ENCODE peak calls at places on chromosomes 5 and 9, in six cellular contexts. One of them, this sample, is unnamed.

GRCh38 chr5:169997736-169998284 is 17.5 kb upstream of the INSYN2B start:
- DNase-seq in neuronal stem cell: no peak
- DNase-seq in IMR-90: no peak
- DNase-seq in mesenchymal stem cell: peak
- DNase-seq in H9: no peak
- DNase-seq in H1: no peak
- DNase-seq in this sample: peak

GRCh38 chr9:3125602-3126392 is 281.9 kb upstream of the PUM3 start:
- DNase-seq in neuronal stem cell: no peak
- DNase-seq in IMR-90: no peak
- DNase-seq in mesenchymal stem cell: no peak
- DNase-seq in H9: no peak
- DNase-seq in H1: no peak
- DNase-seq in this sample: no peak

GRCh38 chr9:89502038-89502601 is 4.2 kb upstream of the SEMA4D start:
- DNase-seq in neuronal stem cell: no peak
- DNase-seq in IMR-90: no peak
- DNase-seq in mesenchymal stem cell: no peak
- DNase-seq in H9: no peak
- DNase-seq in H1: no peak
- DNase-seq in this sample: no peak

GRCh38 chr9:130445268-130445983 is 665 bp downstream of the ASS1 start:
- DNase-seq in neuronal stem cell: no peak
- DNase-seq in IMR-90: no peak
- DNase-seq in mesenchymal stem cell: peak
- DNase-seq in H9: no peak
- DNase-seq in H1: no peak
- DNase-seq in this sample: peak

GRCh38 chr9:118362596-118362995 is 658.4 kb downstream of the TLR4 start:
- DNase-seq in neuronal stem cell: no peak
- DNase-seq in IMR-90: no peak
- DNase-seq in mesenchymal stem cell: no peak
- DNase-seq in H9: no peak
- DNase-seq in H1: no peak
- DNase-seq in this sample: no peak

GRCh38 chr9:82613516-82613915 is 449.4 kb downstream of the RASEF start:
- DNase-seq in neuronal stem cell: no peak
- DNase-seq in IMR-90: no peak
- DNase-seq in mesenchymal stem cell: no peak
- DNase-seq in H9: no peak
- DNase-seq in H1: no peak
- DNase-seq in this sample: no peak

GRCh38 chr9:131995382-131995781 is 84.3 kb downstream of the MED27 start:
- DNase-seq in neuronal stem cell: no peak
- DNase-seq in IMR-90: peak
- DNase-seq in mesenchymal stem cell: no peak
- DNase-seq in H9: no peak
- DNase-seq in H1: no peak
- DNase-seq in this sample: no peak

GRCh38 chr9:14021871-14022525 is 291.9 kb downstream of the NFIB start:
- DNase-seq in neuronal stem cell: no peak
- DNase-seq in IMR-90: peak
- DNase-seq in mesenchymal stem cell: peak
- DNase-seq in H9: no peak
- DNase-seq in H1: no peak
- DNase-seq in this sample: no peak

GRCh38 chr5:138969323-138970013 is 94.3 kb upstream of the LRRTM2 start:
- DNase-seq in neuronal stem cell: no peak
- DNase-seq in IMR-90: no peak
- DNase-seq in mesenchymal stem cell: no peak
- DNase-seq in H9: no peak
- DNase-seq in H1: no peak
- DNase-seq in this sample: no peak

GRCh38 chr5:132422720-132423442 is 53.4 kb downstream of the SLC22A5 start:
- DNase-seq in neuronal stem cell: no peak
- DNase-seq in IMR-90: peak
- DNase-seq in mesenchymal stem cell: peak
- DNase-seq in H9: no peak
- DNase-seq in H1: no peak
- DNase-seq in this sample: peak

GRCh38 chr9:114769664-114770063 is 36.2 kb downstream of the TNFSF15 start:
- DNase-seq in neuronal stem cell: no peak
- DNase-seq in IMR-90: peak
- DNase-seq in mesenchymal stem cell: no peak
- DNase-seq in H9: no peak
- DNase-seq in H1: no peak
- DNase-seq in this sample: no peak

GRCh38 chr5:36357391-36357790 is 55.7 kb upstream of the RANBP3L start:
- DNase-seq in neuronal stem cell: no peak
- DNase-seq in IMR-90: peak
- DNase-seq in mesenchymal stem cell: peak
- DNase-seq in H9: no peak
- DNase-seq in H1: no peak
- DNase-seq in this sample: no peak

GRCh38 chr9:125767349-125767748 is 20.2 kb downstream of the PBX3 start:
- DNase-seq in neuronal stem cell: no peak
- DNase-seq in IMR-90: no peak
- DNase-seq in mesenchymal stem cell: no peak
- DNase-seq in H9: no peak
- DNase-seq in H1: no peak
- DNase-seq in this sample: no peak

GRCh38 chr5:170300361-170301013 is 2.9 kb upstream of the LCP2 start:
- DNase-seq in neuronal stem cell: no peak
- DNase-seq in IMR-90: no peak
- DNase-seq in mesenchymal stem cell: no peak
- DNase-seq in H9: no peak
- DNase-seq in H1: no peak
- DNase-seq in this sample: no peak

GRCh38 chr5:147017191-147017590 is 138.6 kb upstream of the PPP2R2B start:
- DNase-seq in neuronal stem cell: no peak
- DNase-seq in IMR-90: no peak
- DNase-seq in mesenchymal stem cell: peak
- DNase-seq in H9: no peak
- DNase-seq in H1: no peak
- DNase-seq in this sample: no peak

GRCh38 chr9:135468866-135469521 is 10.6 kb upstream of the PPP1R26 start:
- DNase-seq in neuronal stem cell: no peak
- DNase-seq in IMR-90: peak
- DNase-seq in mesenchymal stem cell: peak
- DNase-seq in H9: no peak
- DNase-seq in H1: no peak
- DNase-seq in this sample: no peak

GRCh38 chr9:130498918-130499698 is 54.3 kb downstream of the ASS1 start:
- DNase-seq in neuronal stem cell: no peak
- DNase-seq in IMR-90: no peak
- DNase-seq in mesenchymal stem cell: no peak
- DNase-seq in H9: no peak
- DNase-seq in H1: no peak
- DNase-seq in this sample: no peak

GRCh38 chr9:126320158-126320922 is 6.3 kb upstream of the MVB12B start:
- DNase-seq in neuronal stem cell: no peak
- DNase-seq in IMR-90: no peak
- DNase-seq in mesenchymal stem cell: no peak
- DNase-seq in H9: no peak
- DNase-seq in H1: no peak
- DNase-seq in this sample: no peak

GRCh38 chr5:90293931-90294330 is 115.6 kb downstream of the CETN3 start:
- DNase-seq in neuronal stem cell: no peak
- DNase-seq in IMR-90: peak
- DNase-seq in mesenchymal stem cell: peak
- DNase-seq in H9: peak
- DNase-seq in H1: no peak
- DNase-seq in this sample: no peak

GRCh38 chr5:82798676-82799075 is 278.5 kb downstream of the TMEM167A start:
- DNase-seq in neuronal stem cell: no peak
- DNase-seq in IMR-90: no peak
- DNase-seq in mesenchymal stem cell: no peak
- DNase-seq in H9: no peak
- DNase-seq in H1: no peak
- DNase-seq in this sample: peak

GRCh38 chr5:78518365-78519197 is 130.0 kb downstream of the LHFPL2 start:
- DNase-seq in neuronal stem cell: no peak
- DNase-seq in IMR-90: peak
- DNase-seq in mesenchymal stem cell: peak
- DNase-seq in H9: no peak
- DNase-seq in H1: no peak
- DNase-seq in this sample: peak

GRCh38 chr5:53037141-53037859 is 48.1 kb downstream of the ITGA2 start:
- DNase-seq in neuronal stem cell: no peak
- DNase-seq in IMR-90: peak
- DNase-seq in mesenchymal stem cell: peak
- DNase-seq in H9: no peak
- DNase-seq in H1: no peak
- DNase-seq in this sample: peak

GRCh38 chr5:75532190-75532589 is 20.5 kb downstream of the POLK start:
- DNase-seq in neuronal stem cell: no peak
- DNase-seq in IMR-90: no peak
- DNase-seq in mesenchymal stem cell: no peak
- DNase-seq in H9: no peak
- DNase-seq in H1: no peak
- DNase-seq in this sample: no peak
- H3K14ac ChIP-seq in neuronal stem cell: no peak
- H3K14ac ChIP-seq in IMR-90: no peak
- H3K14ac ChIP-seq in mesenchymal stem cell: no peak
- H3K14ac ChIP-seq in H9: no peak
- H3K14ac ChIP-seq in H1: no peak
- H3K14ac ChIP-seq in this sample: no peak

GRCh38 chr5:69000216-69000615 is 93.6 kb upstream of the SLC30A5 start:
- DNase-seq in neuronal stem cell: no peak
- DNase-seq in IMR-90: no peak
- DNase-seq in mesenchymal stem cell: no peak
- DNase-seq in H9: no peak
- DNase-seq in H1: no peak
- DNase-seq in this sample: peak
- H3K14ac ChIP-seq in neuronal stem cell: no peak
- H3K14ac ChIP-seq in IMR-90: no peak
- H3K14ac ChIP-seq in mesenchymal stem cell: no peak
- H3K14ac ChIP-seq in H9: no peak
- H3K14ac ChIP-seq in H1: no peak
- H3K14ac ChIP-seq in this sample: no peak

GRCh38 chr5:154236-154635 is 37.1 kb upstream of the LRRC14B start:
- DNase-seq in neuronal stem cell: peak
- DNase-seq in IMR-90: no peak
- DNase-seq in mesenchymal stem cell: no peak
- DNase-seq in H9: no peak
- DNase-seq in H1: no peak
- DNase-seq in this sample: no peak
- H3K14ac ChIP-seq in neuronal stem cell: no peak
- H3K14ac ChIP-seq in IMR-90: no peak
- H3K14ac ChIP-seq in mesenchymal stem cell: no peak
- H3K14ac ChIP-seq in H9: no peak
- H3K14ac ChIP-seq in H1: no peak
- H3K14ac ChIP-seq in this sample: no peak

GRCh38 chr5:133993152-133993548 is 11.6 kb downstream of the VDAC1 start:
- DNase-seq in neuronal stem cell: no peak
- DNase-seq in IMR-90: peak
- DNase-seq in mesenchymal stem cell: no peak
- DNase-seq in H9: no peak
- DNase-seq in H1: no peak
- DNase-seq in this sample: no peak

GRCh38 chr5:133994297-133994989 is 10.3 kb downstream of the VDAC1 start:
- DNase-seq in neuronal stem cell: no peak
- DNase-seq in IMR-90: no peak
- DNase-seq in mesenchymal stem cell: no peak
- DNase-seq in H9: no peak
- DNase-seq in H1: no peak
- DNase-seq in this sample: no peak

GRCh38 chr5:133993563-133993962 is 11.2 kb downstream of the VDAC1 start:
- DNase-seq in neuronal stem cell: no peak
- DNase-seq in IMR-90: no peak
- DNase-seq in mesenchymal stem cell: no peak
- DNase-seq in H9: no peak
- DNase-seq in H1: no peak
- DNase-seq in this sample: no peak

GRCh38 chr5:133991171-133991910 is 13.4 kb downstream of the VDAC1 start:
- DNase-seq in neuronal stem cell: no peak
- DNase-seq in IMR-90: no peak
- DNase-seq in mesenchymal stem cell: no peak
- DNase-seq in H9: no peak
- DNase-seq in H1: no peak
- DNase-seq in this sample: no peak

GRCh38 chr5:133992429-133993151 is 12.2 kb downstream of the VDAC1 start:
- DNase-seq in neuronal stem cell: no peak
- DNase-seq in IMR-90: no peak
- DNase-seq in mesenchymal stem cell: no peak
- DNase-seq in H9: no peak
- DNase-seq in H1: no peak
- DNase-seq in this sample: no peak
- H3K14ac ChIP-seq in neuronal stem cell: no peak
- H3K14ac ChIP-seq in IMR-90: no peak
- H3K14ac ChIP-seq in mesenchymal stem cell: no peak
- H3K14ac ChIP-seq in H9: no peak
- H3K14ac ChIP-seq in H1: no peak
- H3K14ac ChIP-seq in this sample: no peak

DNA sequence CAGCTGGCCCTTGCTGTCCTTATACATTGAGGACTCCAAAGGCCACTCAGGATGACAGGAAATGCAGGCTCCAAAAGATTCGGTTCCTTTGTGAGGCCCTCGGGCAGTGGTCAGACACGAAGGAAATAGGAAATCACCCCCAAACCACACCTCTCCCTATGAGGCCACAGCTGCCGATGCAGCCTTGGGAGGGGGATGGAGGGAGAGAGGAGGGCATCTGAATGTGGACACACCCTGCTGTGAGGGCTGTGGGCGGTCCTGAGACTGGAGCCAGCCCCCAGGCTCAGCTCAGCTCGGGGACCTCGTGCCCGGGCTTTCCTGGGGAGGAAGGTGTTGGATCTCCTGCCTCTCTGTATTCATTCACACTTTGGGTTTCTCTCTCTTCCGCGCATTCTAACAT is 2.7 kb upstream of the CLPTM1L start:
- DNase-seq in neuronal stem cell: no peak
- DNase-seq in IMR-90: no peak
- DNase-seq in mesenchymal stem cell: no peak
- DNase-seq in H9: no peak
- DNase-seq in H1: no peak
- DNase-seq in this sample: no peak
- H3K14ac ChIP-seq in neuronal stem cell: no peak
- H3K14ac ChIP-seq in IMR-90: no peak
- H3K14ac ChIP-seq in mesenchymal stem cell: no peak
- H3K14ac ChIP-seq in H9: no peak
- H3K14ac ChIP-seq in H1: no peak
- H3K14ac ChIP-seq in this sample: no peak

DNA sequence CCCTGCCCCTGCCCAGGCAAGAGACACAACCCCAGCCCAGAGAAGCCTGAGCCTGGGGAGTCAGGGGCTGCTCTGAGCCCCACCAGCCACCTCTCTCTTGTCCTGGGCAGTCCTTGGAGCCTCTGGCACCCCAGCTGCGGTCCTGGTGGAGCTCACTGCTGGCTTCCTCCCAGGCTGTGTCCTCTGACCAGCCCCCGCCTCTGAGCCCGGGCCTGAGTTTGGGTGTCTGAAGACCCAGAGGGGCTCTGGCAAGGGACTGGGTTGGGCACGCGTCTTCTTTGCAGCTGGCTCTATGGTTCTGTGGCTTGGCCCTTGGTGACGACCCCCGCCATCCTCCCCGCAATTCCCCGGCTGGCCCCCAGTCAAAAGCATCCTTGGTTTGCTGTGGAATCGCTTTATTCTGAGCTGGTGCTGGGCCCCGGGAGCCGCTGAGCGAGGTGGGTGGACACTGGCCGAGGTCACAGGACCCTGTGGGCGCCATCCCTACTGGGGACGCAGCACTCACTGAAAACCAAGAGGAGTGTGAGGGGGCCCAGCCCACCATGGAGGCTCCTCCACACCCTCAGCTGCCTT is 985 bp upstream of the LCN10 start:
- DNase-seq in neuronal stem cell: no peak
- DNase-seq in IMR-90: no peak
- DNase-seq in mesenchymal stem cell: no peak
- DNase-seq in H9: no peak
- DNase-seq in H1: no peak
- DNase-seq in this sample: no peak
- H3K14ac ChIP-seq in neuronal stem cell: no peak
- H3K14ac ChIP-seq in IMR-90: no peak
- H3K14ac ChIP-seq in mesenchymal stem cell: no peak
- H3K14ac ChIP-seq in H9: no peak
- H3K14ac ChIP-seq in H1: no peak
- H3K14ac ChIP-seq in this sample: no peak

This sample was measured in trophoblast cell.